ENCODE peak calls at places on chromosomes 5 and 9, in four cellular contexts. One of them, this sample, is unnamed.

GRCh38 chr5:96113170-96113939 is 151.7 kb upstream of the ELL2 start:
- DNase-seq in IMR-90: no peak
- DNase-seq in endothelial cell of umbilical vein: no peak
- DNase-seq in K562: no peak
- DNase-seq in this sample: no peak

GRCh38 chr9:131739988-131740648 is at the start of gene RAPGEF1:
- DNase-seq in IMR-90: no peak
- DNase-seq in endothelial cell of umbilical vein: no peak
- DNase-seq in K562: peak; percentile 75
- DNase-seq in this sample: no peak

GRCh38 chr9:107213561-107214028 is 69.5 kb upstream of the RAD23B start:
- DNase-seq in IMR-90: peak; percentile 94
- DNase-seq in endothelial cell of umbilical vein: peak; percentile 50
- DNase-seq in K562: peak; percentile 8
- DNase-seq in this sample: peak; percentile 60

GRCh38 chr9:112570731-112571167 is 84.1 kb downstream of the KIAA1958 start:
- DNase-seq in IMR-90: no peak
- DNase-seq in endothelial cell of umbilical vein: no peak
- DNase-seq in K562: no peak
- DNase-seq in this sample: no peak

GRCh38 chr9:124602204-124602603 is 95.0 kb upstream of the NR5A1 start:
- DNase-seq in IMR-90: peak; percentile 57
- DNase-seq in endothelial cell of umbilical vein: no peak
- DNase-seq in K562: no peak
- DNase-seq in this sample: no peak

GRCh38 chr5:143913008-143913752 is 101.2 kb downstream of the HMHB1 start:
- DNase-seq in IMR-90: peak; percentile 91
- DNase-seq in endothelial cell of umbilical vein: peak; percentile 46
- DNase-seq in K562: no peak
- DNase-seq in this sample: peak; percentile 58

GRCh38 chr5:123087173-123088030 is 1.6 kb upstream of the PRDM6 start:
- DNase-seq in IMR-90: no peak
- DNase-seq in endothelial cell of umbilical vein: peak; percentile 14
- DNase-seq in K562: no peak
- DNase-seq in this sample: no peak

GRCh38 chr9:6484210-6484609 is 71.2 kb downstream of the UHRF2 start:
- DNase-seq in IMR-90: no peak
- DNase-seq in endothelial cell of umbilical vein: no peak
- DNase-seq in K562: no peak
- DNase-seq in this sample: no peak

GRCh38 chr5:59124983-59125960 is 542.4 kb downstream of the RAB3C start:
- DNase-seq in IMR-90: peak; percentile 37
- DNase-seq in endothelial cell of umbilical vein: no peak
- DNase-seq in K562: no peak
- DNase-seq in this sample: no peak

GRCh38 chr5:77398458-77398857 is 93.7 kb downstream of the WDR41 start:
- DNase-seq in IMR-90: no peak
- DNase-seq in endothelial cell of umbilical vein: no peak
- DNase-seq in K562: no peak
- DNase-seq in this sample: no peak

GRCh38 chr5:31614147-31615030 is 24.5 kb upstream of the PDZD2 start:
- DNase-seq in IMR-90: no peak
- DNase-seq in endothelial cell of umbilical vein: no peak
- DNase-seq in K562: no peak
- DNase-seq in this sample: no peak

GRCh38 chr5:52017567-52017966 is 634.3 kb downstream of the ISL1 start:
- DNase-seq in IMR-90: no peak
- DNase-seq in endothelial cell of umbilical vein: no peak
- DNase-seq in K562: no peak
- DNase-seq in this sample: no peak

GRCh38 chr9:78609471-78609870 is 312.5 kb downstream of the PSAT1 start:
- DNase-seq in IMR-90: no peak
- DNase-seq in endothelial cell of umbilical vein: no peak
- DNase-seq in K562: no peak
- DNase-seq in this sample: no peak

GRCh38 chr5:108579236-108579635 is 168.5 kb upstream of the FER start:
- DNase-seq in IMR-90: no peak
- DNase-seq in endothelial cell of umbilical vein: no peak
- DNase-seq in K562: no peak
- DNase-seq in this sample: no peak

GRCh38 chr9:114594136-114594535 is 6.6 kb downstream of the ATP6V1G1 start:
- DNase-seq in IMR-90: no peak
- DNase-seq in endothelial cell of umbilical vein: no peak
- DNase-seq in K562: no peak
- DNase-seq in this sample: no peak

GRCh38 chr9:104746798-104747197 is 685 bp upstream of the NIPSNAP3A start:
- DNase-seq in IMR-90: no peak
- DNase-seq in endothelial cell of umbilical vein: no peak
- DNase-seq in K562: peak; percentile 11
- DNase-seq in this sample: no peak

GRCh38 chr5:66284588-66285342 is 140.7 kb downstream of the SREK1 start:
- DNase-seq in IMR-90: no peak
- DNase-seq in endothelial cell of umbilical vein: no peak
- DNase-seq in K562: no peak
- DNase-seq in this sample: no peak

DNA sequence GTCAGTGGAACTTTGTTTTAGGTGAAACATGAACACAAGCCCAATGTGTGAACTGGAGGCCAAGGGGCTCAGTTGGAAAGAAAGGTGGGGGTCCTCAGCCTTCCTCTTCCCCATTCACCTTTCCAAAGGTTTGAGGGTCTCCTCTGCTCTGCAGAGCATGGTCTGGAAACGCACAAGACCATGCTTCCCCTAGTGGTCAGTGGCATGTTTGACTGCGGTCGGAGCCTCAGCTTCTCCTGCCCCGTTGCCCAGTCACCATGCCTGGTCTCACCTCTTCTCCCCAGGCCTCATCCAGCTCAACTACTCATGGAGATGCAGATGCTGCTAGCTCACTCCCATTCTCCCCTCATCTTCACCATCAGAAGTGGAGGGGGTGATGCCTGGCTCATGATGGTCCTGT is 340.3 kb downstream of the GADD45G start:
- DNase-seq in IMR-90: no peak
- DNase-seq in endothelial cell of umbilical vein: no peak
- DNase-seq in K562: peak; percentile 1
- DNase-seq in this sample: no peak
- TF ChIP-seq CTCF in IMR-90: no peak
- TF ChIP-seq CTCF in endothelial cell of umbilical vein: no peak
- TF ChIP-seq CTCF in K562: no peak
- TF ChIP-seq CTCF in this sample: no peak

GRCh38 chr5:132283423-132284043 is 10.7 kb upstream of the SLC22A4 start:
- DNase-seq in IMR-90: peak; percentile 78
- DNase-seq in endothelial cell of umbilical vein: peak; percentile 62
- DNase-seq in K562: no peak
- DNase-seq in this sample: no peak
- H3K9me1 ChIP-seq in IMR-90: peaks cover 3% of the 10 kb centered on the region
- H3K9me1 ChIP-seq in endothelial cell of umbilical vein: no peaks in the 10 kb centered on the region
- H3K9me1 ChIP-seq in K562: no peaks in the 10 kb centered on the region
- H3K9me1 ChIP-seq in this sample: no peaks in the 10 kb centered on the region

GRCh38 chr9:84317563-84317962 is 23.0 kb downstream of the SLC28A3 start:
- DNase-seq in IMR-90: no peak
- DNase-seq in endothelial cell of umbilical vein: no peak
- DNase-seq in K562: no peak
- DNase-seq in this sample: no peak

GRCh38 chr9:84310903-84311302 is 29.7 kb downstream of the SLC28A3 start:
- DNase-seq in IMR-90: no peak
- DNase-seq in endothelial cell of umbilical vein: peak; percentile 43
- DNase-seq in K562: no peak
- DNase-seq in this sample: no peak

GRCh38 chr9:84314306-84314705 is 26.3 kb downstream of the SLC28A3 start:
- DNase-seq in IMR-90: peak; percentile 51
- DNase-seq in endothelial cell of umbilical vein: no peak
- DNase-seq in K562: no peak
- DNase-seq in this sample: no peak

DNA sequence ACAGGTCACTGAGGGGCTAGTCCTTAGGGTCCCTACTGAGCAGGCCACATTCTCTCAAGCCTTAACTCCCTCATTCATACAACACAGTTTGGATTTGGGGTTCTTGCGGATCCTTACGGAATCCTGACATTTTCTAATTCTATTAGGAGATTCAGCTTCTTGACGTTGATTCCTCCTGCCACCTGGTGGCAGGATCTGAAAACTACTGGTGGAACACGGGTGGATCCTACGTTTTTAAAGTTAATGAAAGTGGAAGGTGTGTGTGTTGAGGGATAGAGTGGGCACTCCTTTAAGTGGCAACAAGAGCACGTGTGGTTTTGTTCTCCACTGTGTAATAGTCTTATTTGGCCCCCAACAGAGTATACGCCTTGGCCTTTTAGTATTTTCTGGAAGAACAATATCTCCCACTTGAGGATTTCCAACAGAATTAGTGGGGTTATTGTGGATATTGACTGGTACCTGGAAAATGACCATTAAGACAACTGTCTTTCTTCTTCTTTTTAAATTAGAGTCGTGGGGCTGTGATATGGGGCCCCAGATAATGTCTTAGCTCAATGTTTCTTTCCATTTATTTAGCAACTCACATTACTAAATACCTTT is 25.2 kb downstream of the SLC28A3 start:
- DNase-seq in IMR-90: peak; percentile 71
- DNase-seq in endothelial cell of umbilical vein: peak; percentile 68
- DNase-seq in K562: peak; percentile 63
- DNase-seq in this sample: no peak
- TF ChIP-seq CTCF in IMR-90: peak; percentile 80
- TF ChIP-seq CTCF in endothelial cell of umbilical vein: peak; percentile 74
- TF ChIP-seq CTCF in K562: peak; percentile 66
- TF ChIP-seq CTCF in this sample: peak; percentile 67

GRCh38 chr9:37515620-37516258 is 30.0 kb downstream of the POLR1E start:
- DNase-seq in IMR-90: no peak
- DNase-seq in endothelial cell of umbilical vein: no peak
- DNase-seq in K562: no peak
- DNase-seq in this sample: no peak
- H3K9me1 ChIP-seq in IMR-90: peaks cover 6% of the 10 kb centered on the region
- H3K9me1 ChIP-seq in endothelial cell of umbilical vein: no peaks in the 10 kb centered on the region
- H3K9me1 ChIP-seq in K562: no peaks in the 10 kb centered on the region
- H3K9me1 ChIP-seq in this sample: no peaks in the 10 kb centered on the region

DNA sequence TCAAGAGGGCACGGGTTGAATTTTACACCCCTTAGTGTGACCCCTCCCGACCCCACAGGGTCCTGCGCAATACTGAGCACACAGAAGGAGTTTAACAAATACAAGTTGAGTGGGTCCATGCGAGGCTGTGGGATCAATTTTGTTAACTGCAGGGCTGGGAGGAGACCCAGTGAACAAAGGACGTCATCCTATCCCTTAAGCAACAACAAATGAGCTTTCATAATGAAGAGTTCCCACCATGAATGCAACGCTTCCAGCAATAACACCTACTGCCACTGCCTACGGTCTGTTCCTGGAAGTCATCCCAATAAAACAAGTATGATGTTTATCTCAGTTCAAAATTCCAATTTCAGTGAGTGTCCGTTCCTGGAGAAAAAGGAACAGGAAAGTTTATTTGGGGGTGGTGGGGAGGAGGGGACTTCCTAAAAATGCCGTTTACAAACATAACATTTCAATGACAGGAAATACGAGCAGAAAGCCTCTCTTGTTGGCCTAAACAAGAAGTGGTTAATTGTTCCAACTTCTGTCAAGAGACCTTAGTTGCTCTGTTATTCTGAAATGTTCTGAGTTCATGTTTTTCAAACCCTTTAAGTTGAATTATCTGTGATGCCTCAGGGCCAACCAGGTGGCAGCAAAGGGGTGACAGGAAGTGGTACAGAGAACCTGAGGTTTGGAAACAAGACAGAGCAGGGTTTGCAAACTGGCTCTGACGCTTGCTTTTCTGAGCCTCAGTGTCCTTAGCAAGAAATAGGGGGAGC is 65.8 kb upstream of the PLPP6 start:
- DNase-seq in IMR-90: no peak
- DNase-seq in endothelial cell of umbilical vein: peak; percentile 89
- DNase-seq in K562: no peak
- DNase-seq in this sample: no peak
- TF ChIP-seq CTCF in IMR-90: no peak
- TF ChIP-seq CTCF in endothelial cell of umbilical vein: no peak
- TF ChIP-seq CTCF in K562: no peak
- TF ChIP-seq CTCF in this sample: no peak

DNA sequence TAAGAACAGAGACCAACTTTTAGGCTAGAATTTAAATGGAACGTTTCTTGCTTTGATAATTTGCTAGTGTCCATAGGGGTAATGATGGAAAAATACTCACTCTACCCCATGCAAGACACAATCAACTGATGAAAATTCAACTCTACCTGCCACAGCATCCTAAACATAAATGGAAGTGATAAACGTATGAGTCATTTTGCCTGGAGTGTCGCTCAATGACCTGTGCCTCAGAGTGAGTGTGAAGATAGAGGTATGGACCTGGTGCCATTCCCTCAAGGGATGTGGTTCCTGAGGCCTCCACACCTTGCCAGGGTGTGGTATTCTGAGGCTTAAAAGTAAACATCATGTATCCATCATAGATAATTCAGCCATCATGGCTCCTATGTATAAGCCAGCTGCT is 14.0 kb downstream of the ARL14EPL start:
- DNase-seq in IMR-90: no peak
- DNase-seq in endothelial cell of umbilical vein: no peak
- DNase-seq in K562: no peak
- DNase-seq in this sample: no peak
- H3K9me1 ChIP-seq in IMR-90: no peaks in the 10 kb centered on the region
- H3K9me1 ChIP-seq in endothelial cell of umbilical vein: no peaks in the 10 kb centered on the region
- H3K9me1 ChIP-seq in K562: no peaks in the 10 kb centered on the region
- H3K9me1 ChIP-seq in this sample: no peaks in the 10 kb centered on the region

GRCh38 chr9:135729480-135729879 is 27.5 kb downstream of the KCNT1 start:
- DNase-seq in IMR-90: no peak
- DNase-seq in endothelial cell of umbilical vein: no peak
- DNase-seq in K562: no peak
- DNase-seq in this sample: no peak

GRCh38 chr9:135727257-135727875 is 25.4 kb downstream of the KCNT1 start:
- DNase-seq in IMR-90: no peak
- DNase-seq in endothelial cell of umbilical vein: no peak
- DNase-seq in K562: no peak
- DNase-seq in this sample: no peak

GRCh38 chr9:135724186-135724797 is 22.3 kb downstream of the KCNT1 start:
- DNase-seq in IMR-90: no peak
- DNase-seq in endothelial cell of umbilical vein: peak; percentile 86
- DNase-seq in K562: no peak
- DNase-seq in this sample: no peak

GRCh38 chr9:135728436-135729110 is 26.6 kb downstream of the KCNT1 start:
- DNase-seq in IMR-90: no peak
- DNase-seq in endothelial cell of umbilical vein: no peak
- DNase-seq in K562: no peak
- DNase-seq in this sample: no peak

GRCh38 chr9:135726138-135726853 is 24.3 kb downstream of the KCNT1 start:
- DNase-seq in IMR-90: no peak
- DNase-seq in endothelial cell of umbilical vein: no peak
- DNase-seq in K562: no peak
- DNase-seq in this sample: no peak
- TF ChIP-seq CTCF in IMR-90: no peak
- TF ChIP-seq CTCF in endothelial cell of umbilical vein: peak; percentile 5
- TF ChIP-seq CTCF in K562: peak; percentile 48
- TF ChIP-seq CTCF in this sample: no peak

GRCh38 chr5:109590799-109591198 is 98.9 kb upstream of the MAN2A1 start:
- DNase-seq in IMR-90: no peak
- DNase-seq in endothelial cell of umbilical vein: no peak
- DNase-seq in K562: no peak
- DNase-seq in this sample: no peak
- H3K9me1 ChIP-seq in IMR-90: no peaks in the 10 kb centered on the region
- H3K9me1 ChIP-seq in endothelial cell of umbilical vein: no peaks in the 10 kb centered on the region
- H3K9me1 ChIP-seq in K562: no peaks in the 10 kb centered on the region
- H3K9me1 ChIP-seq in this sample: no peaks in the 10 kb centered on the region

This sample was measured in keratinocyte.